ENCODE peak calls at places on chromosomes 13 and 19, in nine cellular contexts. G is heart left ventricle, C is thoracic aorta, E is WERI-Rb-1, D is GM10248, W is mesothelial cell of epicardium, J is lower leg skin, L is RWPE1, Y is breast epithelium. M is an unnamed sample.

GRCh38 chr19:6534451-6535093 is 3.7 kb downstream of the TNFSF9 start:
- DNase-seq in G (no peak), C (no peak), E (no peak), D (no peak), W (no peak), J (no peak), L (no peak), Y (no peak), M (no peak)

GRCh38 chr19:6020166-6020967 is 42.4 kb upstream of the RANBP3 start:
- DNase-seq in G (no peak), C (no peak), E (no peak), D (no peak), W (no peak), J (no peak), L (no peak), Y (no peak), M (no peak)

GRCh38 chr13:99237981-99238662 is 20.1 kb downstream of the GPR18 start:
- DNase-seq in G (no peak), C (no peak), E (no peak), D (peak), W (no peak), J (no peak), L (no peak), Y (no peak), M (no peak)

GRCh38 chr13:106523566-106523965 is 11.9 kb downstream of the EFNB2 start:
- DNase-seq in G (no peak), C (no peak), E (no peak), D (no peak), W (no peak), J (no peak), L (no peak), Y (no peak), M (no peak)

GRCh38 chr19:41521860-41522555 is 54.0 kb upstream of the CEACAM21 start:
- DNase-seq in G (no peak), C (no peak), E (no peak), D (no peak), W (no peak), J (no peak), L (no peak), Y (no peak), M (no peak)

GRCh38 chr13:29457299-29457698 is 138.2 kb downstream of the SLC7A1 start:
- DNase-seq in G (no peak), C (no peak), E (no peak), D (no peak), W (no peak), J (no peak), L (peak), Y (no peak), M (peak)

GRCh38 chr13:98466634-98467236 is 110.2 kb downstream of the STK24 start:
- DNase-seq in G (no peak), C (no peak), E (peak), D (no peak), W (peak), J (no peak), L (peak), Y (no peak), M (peak)

GRCh38 chr13:112783135-112783945 is 93.5 kb downstream of the ATP11A start:
- DNase-seq in G (no peak), C (no peak), E (no peak), D (peak), W (no peak), J (peak), L (no peak), Y (no peak), M (no peak)

GRCh38 chr19:54905908-54906511 is at the start of gene NCR1:
- DNase-seq in G (no peak), C (no peak), E (no peak), D (no peak), W (no peak), J (no peak), L (no peak), Y (no peak), M (no peak)

GRCh38 chr13:80979035-80979641 is 638.2 kb upstream of the SPRY2 start:
- DNase-seq in G (peak), C (no peak), E (peak), D (peak), W (peak), J (no peak), L (peak), Y (no peak), M (peak)

GRCh38 chr13:79451500-79451962 is 29.4 kb upstream of the NDFIP2 start:
- DNase-seq in G (peak), C (no peak), E (no peak), D (peak), W (no peak), J (no peak), L (peak), Y (no peak), M (peak)

GRCh38 chr19:40279761-40280607 is 5.2 kb downstream of the AKT2 start:
- DNase-seq in G (no peak), C (no peak), E (no peak), D (peak), W (no peak), J (no peak), L (no peak), Y (no peak), M (no peak)

DNA sequence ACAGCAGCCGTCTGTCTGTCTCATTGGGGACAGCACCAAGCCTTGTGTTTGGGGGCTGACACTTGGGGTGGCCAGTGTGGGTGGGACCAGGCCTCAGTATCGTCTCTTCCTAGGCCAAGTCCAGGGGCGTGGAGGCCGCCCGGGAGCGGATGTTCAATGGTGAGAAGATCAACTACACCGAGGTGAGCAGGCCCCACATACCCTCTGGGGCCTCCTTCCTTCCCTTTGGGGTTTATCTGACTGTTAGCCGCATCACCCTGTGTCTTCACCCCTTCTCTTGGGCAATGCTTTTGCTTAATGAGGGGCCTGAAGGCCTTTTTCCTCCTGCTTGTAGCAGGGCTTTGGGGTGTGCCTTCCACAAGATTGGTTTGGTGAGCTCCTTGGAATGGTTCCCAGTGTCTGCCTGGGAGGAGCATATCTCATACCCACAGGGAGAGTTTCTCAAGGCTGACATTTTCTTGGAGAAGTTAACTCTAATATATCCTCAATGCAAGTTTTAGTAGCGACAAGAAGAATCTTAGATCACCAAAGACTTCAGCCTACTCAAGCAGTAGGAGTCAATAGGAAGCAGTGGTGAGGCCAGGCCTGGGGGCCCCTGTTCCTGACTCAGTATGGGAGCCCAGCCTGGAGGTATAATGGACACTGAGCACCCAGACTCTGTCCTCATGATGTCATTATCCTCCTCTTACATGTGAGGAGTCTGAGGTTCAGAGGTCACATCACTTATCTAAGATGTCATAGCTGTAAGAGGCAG is 1.9 kb downstream of the GPI start:
- DNase-seq in G (no peak), C (no peak), E (no peak), D (no peak), W (no peak), J (no peak), L (no peak), Y (no peak), M (peak)
- TF ChIP-seq CTCF in G (no peak), C (no peak), E (no peak), D (no peak), W (no peak), J (no peak), L (no peak), Y (no peak), M (no peak)

GRCh38 chr19:10295305-10295846 is 5.6 kb downstream of the ICAM5 start:
- DNase-seq in G (no peak), C (no peak), E (no peak), D (peak), W (no peak), J (no peak), L (no peak), Y (no peak), M (no peak)
- TF ChIP-seq CTCF in G (no peak), C (no peak), E (no peak), D (peak), W (no peak), J (no peak), L (no peak), Y (no peak), M (peak)

GRCh38 chr19:8243146-8243545 is 34.0 kb downstream of the CERS4 start:
- DNase-seq in G (no peak), C (no peak), E (no peak), D (no peak), W (no peak), J (no peak), L (no peak), Y (no peak), M (no peak)

GRCh38 chr19:8241646-8242045 is 32.5 kb downstream of the CERS4 start:
- DNase-seq in G (no peak), C (no peak), E (no peak), D (no peak), W (no peak), J (no peak), L (no peak), Y (no peak), M (no peak)

GRCh38 chr19:8245869-8246835 is 37.0 kb downstream of the CERS4 start:
- DNase-seq in G (no peak), C (no peak), E (no peak), D (no peak), W (no peak), J (no peak), L (no peak), Y (no peak), M (no peak)

GRCh38 chr19:8242212-8242821 is 33.1 kb downstream of the CERS4 start:
- DNase-seq in G (no peak), C (no peak), E (no peak), D (no peak), W (no peak), J (no peak), L (no peak), Y (no peak), M (no peak)

GRCh38 chr19:8244442-8244841 is 35.3 kb downstream of the CERS4 start:
- DNase-seq in G (no peak), C (no peak), E (no peak), D (no peak), W (no peak), J (no peak), L (no peak), Y (no peak), M (no peak)
- TF ChIP-seq CTCF in G (no peak), C (no peak), E (peak), D (no peak), W (no peak), J (no peak), L (no peak), Y (no peak), M (no peak)

DNA sequence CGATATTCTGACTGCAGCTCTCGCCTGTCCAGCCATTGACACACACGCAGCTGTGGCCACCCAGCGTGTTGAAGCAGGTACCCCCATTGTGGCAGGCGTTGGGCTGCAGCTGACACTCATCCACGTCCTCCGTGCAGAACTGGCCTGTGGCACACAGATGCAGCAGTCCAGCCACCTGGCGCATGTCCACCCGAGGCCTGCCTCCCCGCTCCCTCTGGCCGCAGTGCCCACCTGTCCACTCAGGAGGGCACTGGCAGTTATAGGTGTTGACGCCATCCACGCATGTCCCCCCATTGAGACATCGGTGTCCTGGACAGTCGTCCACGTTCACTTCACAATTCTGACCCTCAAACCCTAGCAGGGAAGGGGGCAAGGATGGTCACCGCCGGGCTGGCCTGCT is 9.3 kb downstream of the NOTCH3 start:
- DNase-seq in G (no peak), C (no peak), E (no peak), D (no peak), W (no peak), J (no peak), L (no peak), Y (no peak), M (no peak)
- TF ChIP-seq CTCF in G (no peak), C (no peak), E (no peak), D (no peak), W (no peak), J (no peak), L (no peak), Y (no peak), M (no peak)

DNA sequence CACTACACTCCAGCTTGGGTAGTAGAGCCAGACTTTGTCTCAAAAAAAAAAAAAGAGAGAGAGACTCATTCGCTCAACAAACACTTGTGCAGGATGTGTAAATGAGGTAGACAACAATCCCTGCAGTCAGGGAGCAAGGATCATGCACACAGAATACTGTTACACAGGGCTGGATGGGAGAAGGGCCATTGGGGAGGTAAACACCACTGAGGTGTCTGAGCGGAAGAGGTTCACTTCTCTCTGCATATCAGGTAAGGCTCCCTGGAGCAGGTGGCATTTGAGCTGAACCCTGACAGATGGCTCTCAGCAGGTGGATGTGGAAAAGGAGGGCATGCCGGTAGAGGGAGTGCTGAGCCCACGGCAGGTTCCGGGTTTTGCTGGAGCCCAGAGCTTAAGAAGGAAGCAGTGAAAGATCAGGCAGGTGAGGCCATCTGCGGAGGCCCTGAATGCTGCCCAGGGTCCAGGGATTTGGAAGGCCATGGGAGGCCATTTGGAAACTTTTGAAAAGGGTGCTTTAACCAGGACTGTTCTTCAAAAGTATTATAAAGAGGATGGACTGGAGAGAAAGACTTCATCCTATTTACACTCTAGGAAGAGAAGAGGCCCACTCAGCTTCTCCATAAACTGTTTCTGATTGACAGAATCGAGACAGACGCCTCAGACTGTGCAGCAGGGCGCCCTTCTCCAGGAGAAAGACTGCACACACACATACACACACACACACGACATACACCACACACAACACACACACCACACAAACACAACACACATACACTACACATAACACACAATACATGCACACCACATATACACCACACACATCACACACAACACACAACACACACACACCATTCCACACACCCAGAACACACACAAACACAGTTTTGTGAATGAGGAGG is 199.4 kb downstream of the USP12 start:
- DNase-seq in G (no peak), C (no peak), E (peak), D (peak), W (no peak), J (no peak), L (peak), Y (no peak), M (no peak)
- TF ChIP-seq CTCF in G (no peak), C (no peak), E (peak), D (no peak), W (no peak), J (no peak), L (peak), Y (no peak), M (peak)

GRCh38 chr19:4970558-4971423 is 1.9 kb downstream of the KDM4B start:
- DNase-seq in G (no peak), C (no peak), E (peak), D (no peak), W (no peak), J (no peak), L (no peak), Y (no peak), M (no peak)
- TF ChIP-seq CTCF in G (no peak), C (no peak), E (no peak), D (no peak), W (no peak), J (no peak), L (no peak), Y (no peak), M (no peak)

DNA sequence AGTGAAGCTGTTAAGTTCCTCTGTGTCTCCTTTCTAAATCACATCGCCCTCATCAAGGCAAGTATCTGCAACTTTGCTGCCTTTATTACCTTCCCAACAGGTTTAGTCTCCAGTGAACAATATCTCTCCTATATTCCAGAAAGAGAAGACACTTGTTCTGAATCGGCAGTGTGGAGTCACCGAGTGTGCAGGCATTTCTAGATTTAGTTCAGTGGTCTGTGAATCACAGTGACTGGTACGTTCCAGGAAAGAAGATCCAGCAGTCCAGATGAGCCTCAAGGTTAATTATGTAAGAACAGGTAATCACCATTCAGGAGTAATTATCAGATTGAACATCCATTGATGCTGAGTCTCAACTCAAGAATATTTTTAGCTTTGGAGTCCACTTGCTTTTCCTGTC is 497.0 kb downstream of the FOXO1 start:
- DNase-seq in G (no peak), C (no peak), E (no peak), D (no peak), W (no peak), J (no peak), L (no peak), Y (no peak), M (no peak)
- TF ChIP-seq CTCF in G (no peak), C (no peak), E (no peak), D (no peak), W (no peak), J (no peak), L (no peak), Y (no peak), M (no peak)